ENCODE peak calls at places on chromosomes 6 and 20, in six cellular contexts. N is GM06990, D is amygdala, I is NCI-H446, Q is NCI-H187 treated with DMSO at 0.1 percent for 48 hours, C is hypothalamus. H is an unnamed sample.
A peak's percentile ranks its signal among the peaks of the same experiment; 100 is the strongest.

GRCh38 chr20:8094845-8095244 is 37.2 kb upstream of the PLCB1 start:
- DNase-seq in I (no peak), N (no peak), C (no peak), Q (no peak), D (no peak), H (no peak)

GRCh38 chr6:119370063-119370462 is 20.5 kb upstream of the MAN1A1 start:
- DNase-seq in D (no peak), I (no peak), Q (no peak), C (no peak), N (no peak), H (no peak)

GRCh38 chr20:37867289-37868195 is 35.4 kb upstream of the VSTM2L start:
- DNase-seq in C (no peak), I (no peak), D (no peak), N (no peak), Q (no peak), H (no peak)

GRCh38 chr6:47360388-47360787 is 50.7 kb upstream of the TNFRSF21 start:
- DNase-seq in C (no peak), Q (no peak), I (no peak), N (peak; percentile 58), D (no peak), H (no peak)

GRCh38 chr20:62523473-62524203 is 47.8 kb upstream of the GATA5 start:
- DNase-seq in Q (no peak), I (no peak), C (no peak), D (no peak), N (no peak), H (no peak)

GRCh38 chr6:161292650-161293281 is 18.9 kb upstream of the AGPAT4 start:
- DNase-seq in D (no peak), I (no peak), Q (no peak), N (no peak), C (no peak), H (no peak)

GRCh38 chr20:24742436-24742835 is 206.6 kb upstream of the CST7 start:
- DNase-seq in I (peak; percentile 47), Q (no peak), D (no peak), N (no peak), C (no peak), H (peak; percentile 36)

GRCh38 chr6:118963003-118963402 is 28.0 kb upstream of the MCM9 start:
- DNase-seq in I (no peak), N (no peak), Q (no peak), D (no peak), C (no peak), H (no peak)

GRCh38 chr6:114323784-114324183 is 19.0 kb downstream of the HS3ST5 start:
- DNase-seq in C (no peak), D (no peak), Q (no peak), N (no peak), I (no peak), H (no peak)

GRCh38 chr20:54773643-54774000 is 298.2 kb downstream of the DOK5 start:
- DNase-seq in D (no peak), N (no peak), I (no peak), C (no peak), Q (no peak), H (no peak)

GRCh38 chr6:135535989-135536414 is 38.5 kb upstream of the AHI1 start:
- DNase-seq in C (no peak), D (no peak), N (no peak), I (peak; percentile 60), Q (no peak), H (no peak)

GRCh38 chr6:28078050-28078449 is 2.3 kb upstream of the ZNF165 start:
- DNase-seq in Q (no peak), D (no peak), I (no peak), N (no peak), C (no peak), H (no peak)

GRCh38 chr6:30922447-30922852 is 8.4 kb downstream of the VARS2 start:
- DNase-seq in C (no peak), Q (no peak), D (no peak), N (no peak), I (no peak), H (no peak)

GRCh38 chr6:63792846-63793245 is 157.2 kb downstream of the PHF3 start:
- DNase-seq in D (no peak), I (no peak), C (no peak), Q (no peak), N (no peak), H (no peak)

GRCh38 chr6:34608321-34609091 is 52.4 kb upstream of the SPDEF start:
- DNase-seq in C (no peak), I (no peak), N (no peak), Q (no peak), D (no peak), H (no peak)

GRCh38 chr20:50992733-50993457 is 30.0 kb downstream of the KCNG1 start:
- DNase-seq in C (no peak), D (no peak), Q (no peak), N (no peak), I (peak; percentile 85), H (no peak)

GRCh38 chr20:37902504-37903313 is at the start of gene VSTM2L:
- DNase-seq in C (no peak), Q (no peak), N (peak; percentile 36), D (no peak), I (peak; percentile 9), H (no peak)

GRCh38 chr6:46042355-46042999 is 26.8 kb upstream of the CLIC5 start:
- DNase-seq in C (no peak), D (no peak), N (peak; percentile 9), Q (peak; percentile 53), I (peak; percentile 3), H (no peak)

GRCh38 chr6:156857573-156857972 is 80.4 kb downstream of the ARID1B start:
- DNase-seq in Q (no peak), D (no peak), I (no peak), C (no peak), N (no peak), H (no peak)

GRCh38 chr6:28885149-28885738 is 38.5 kb downstream of the TRIM27 start:
- DNase-seq in I (no peak), D (no peak), C (no peak), Q (no peak), N (no peak), H (no peak)

GRCh38 chr6:19399406-19399805 is 437.8 kb upstream of the ID4 start:
- DNase-seq in C (no peak), D (no peak), Q (no peak), I (peak; percentile 87), N (no peak), H (no peak)

GRCh38 chr20:36628076-36628475 is 17.9 kb downstream of the SLA2 start:
- DNase-seq in N (no peak), Q (no peak), I (no peak), C (no peak), D (no peak), H (no peak)

GRCh38 chr6:52027699-52028098 is 59.7 kb downstream of the PKHD1 start:
- DNase-seq in I (no peak), N (no peak), D (no peak), C (no peak), Q (no peak), H (no peak)

GRCh38 chr20:37380864-37381579 is 35.1 kb downstream of the SRC start:
- DNase-seq in C (no peak), D (no peak), Q (no peak), N (no peak), I (no peak), H (no peak)

GRCh38 chr6:6007311-6008113 is 787 bp upstream of the NRN1 start:
- DNase-seq in I (peak; percentile 64), D (no peak), Q (no peak), N (no peak), C (no peak), H (no peak)

GRCh38 chr20:51412333-51412761 is 130.2 kb downstream of the NFATC2 start:
- DNase-seq in N (no peak), D (peak; percentile 13), C (no peak), I (peak; percentile 56), Q (no peak), H (no peak)

GRCh38 chr6:28474441-28475219 is 31.3 kb upstream of the ZSCAN23 start:
- DNase-seq in D (no peak), N (peak; percentile 57), I (peak; percentile 84), C (no peak), Q (no peak), H (no peak)